ENCODE peak calls at places on chromosomes 6 and 20, in five cellular contexts. U is esophagus squamous epithelium, H is NCI-H1105, K is fibroblast of pulmonary artery, J is GM12865. T is an unnamed sample.

GRCh38 chr6:13550656-13551055 is 23.7 kb upstream of the SIRT5 start:
- DNase-seq in U (no peak), H (no peak), K (no peak), J (no peak), T (no peak)

GRCh38 chr20:45283529-45284065 is 23.0 kb upstream of the RBPJL start:
- DNase-seq in U (no peak), H (no peak), K (no peak), J (no peak), T (no peak)

GRCh38 chr6:1485678-1486077 is 96.3 kb downstream of the FOXF2 start:
- DNase-seq in U (no peak), H (no peak), K (peak), J (peak), T (peak)

GRCh38 chr20:23145281-23145700 is 59.2 kb upstream of the CD93 start:
- DNase-seq in U (no peak), H (no peak), K (peak), J (no peak), T (peak)

GRCh38 chr6:6772751-6773150 is 184.2 kb downstream of the LY86 start:
- DNase-seq in U (no peak), H (peak), K (no peak), J (no peak), T (no peak)

GRCh38 chr6:142700032-142700431 is 244.9 kb downstream of the HIVEP2 start:
- DNase-seq in U (no peak), H (no peak), K (no peak), J (peak), T (no peak)

GRCh38 chr6:29908341-29908662 is 34.0 kb upstream of the HLA-A start:
- DNase-seq in U (no peak), H (no peak), K (no peak), J (no peak), T (no peak)

GRCh38 chr6:156718647-156719394 is 58.4 kb upstream of the ARID1B start:
- DNase-seq in U (no peak), H (no peak), K (peak), J (no peak), T (no peak)

GRCh38 chr20:54267510-54268003 is 59.7 kb downstream of the PFDN4 start:
- DNase-seq in U (no peak), H (no peak), K (peak), J (no peak), T (no peak)

GRCh38 chr20:62765432-62766070 is 30.7 kb upstream of the MRGBP start:
- DNase-seq in U (no peak), H (no peak), K (no peak), J (no peak), T (no peak)

T was measured in endothelial cell of umbilical vein.